ENCODE peak calls at places on chromosomes 12 and 14, in five cellular contexts. G, K, O, E and Q are unnamed samples.
A peak's percentile ranks its signal among the peaks of the same experiment; 100 is the strongest.

GRCh38 chr14:60777856-60778578 is 43.5 kb downstream of the MNAT1 start:
- DNase-seq in E (no peak), K (peak; percentile 56), G (no peak), O (no peak), Q (no peak)

GRCh38 chr12:6145584-6145983 is 21.1 kb upstream of the VWF start:
- DNase-seq in G (no peak), K (no peak), O (no peak), E (no peak), Q (no peak)

GRCh38 chr12:49019120-49019430 is 499 bp upstream of the PRKAG1 start:
- DNase-seq in E (no peak), O (no peak), K (no peak), G (no peak), Q (no peak)

GRCh38 chr14:21267431-21267845 is 1.8 kb downstream of the HNRNPC start:
- DNase-seq in O (no peak), K (peak; percentile 30), G (no peak), E (no peak), Q (no peak)

GRCh38 chr14:66078031-66078430 is 408.1 kb upstream of the CCDC196 start:
- DNase-seq in G (no peak), E (no peak), K (no peak), O (no peak), Q (no peak)

GRCh38 chr12:124680863-124681778 is 113.7 kb upstream of the NCOR2 start:
- DNase-seq in K (peak; percentile 70), G (no peak), O (peak; percentile 59), E (peak; percentile 85), Q (no peak)

GRCh38 chr14:98138666-98139065 is 1133.3 kb downstream of the BCL11B start:
- DNase-seq in O (no peak), E (no peak), K (peak; percentile 22), G (no peak), Q (peak; percentile 76)

GRCh38 chr12:21657336-21658077 is at the start of gene LDHB:
- DNase-seq in E (peak; percentile 77), O (peak; percentile 84), K (peak; percentile 99), G (peak; percentile 88), Q (peak; percentile 86)

GRCh38 chr12:81381951-81382350 is 304.1 kb downstream of the ACSS3 start:
- DNase-seq in K (no peak), E (no peak), G (no peak), O (no peak), Q (no peak)

GRCh38 chr12:108722463-108722862 is 8.9 kb downstream of the CORO1C start:
- DNase-seq in K (no peak), O (no peak), G (no peak), E (no peak), Q (no peak)

GRCh38 chr12:42780671-42781070 is 191.1 kb upstream of the PRICKLE1 start:
- DNase-seq in K (no peak), E (no peak), G (no peak), O (no peak), Q (no peak)

GRCh38 chr14:21384494-21384851 is 654 bp upstream of the SUPT16H start:
- DNase-seq in G (no peak), K (no peak), E (no peak), O (no peak), Q (peak; percentile 7)

GRCh38 chr12:126847005-126847629 is 1419.9 kb upstream of the TMEM132C start:
- DNase-seq in O (no peak), E (no peak), G (no peak), K (no peak), Q (no peak)

GRCh38 chr14:63956326-63956725 is 103.5 kb downstream of the SYNE2 start:
- DNase-seq in E (no peak), G (no peak), O (no peak), K (no peak), Q (no peak)

GRCh38 chr12:89163918-89164317 is 188.4 kb downstream of the DUSP6 start:
- DNase-seq in E (no peak), K (no peak), G (no peak), O (no peak), Q (no peak)

GRCh38 chr12:79690156-79690605 is 583 bp downstream of the PAWR start:
- DNase-seq in G (no peak), E (peak; percentile 52), K (peak; percentile 35), O (no peak), Q (no peak)

GRCh38 chr12:124498870-124499753 is 68.3 kb downstream of the NCOR2 start:
- DNase-seq in E (no peak), K (peak; percentile 68), G (no peak), O (no peak), Q (no peak)

GRCh38 chr14:104544362-104544761 is 35.2 kb upstream of the C14orf180 start:
- DNase-seq in G (no peak), O (no peak), E (no peak), K (no peak), Q (no peak)

GRCh38 chr14:22929848-22930364 is 730 bp upstream of the PRMT5 start:
- DNase-seq in K (no peak), O (no peak), G (no peak), E (no peak), Q (no peak)

GRCh38 chr14:80930836-80931389 is 10.6 kb downstream of the CEP128 start:
- DNase-seq in G (no peak), K (peak; percentile 87), E (no peak), O (no peak), Q (peak; percentile 45)

GRCh38 chr12:63826002-63826585 is 18.4 kb upstream of the SRGAP1 start:
- DNase-seq in E (no peak), O (no peak), G (no peak), K (peak; percentile 86), Q (no peak)

DNA sequence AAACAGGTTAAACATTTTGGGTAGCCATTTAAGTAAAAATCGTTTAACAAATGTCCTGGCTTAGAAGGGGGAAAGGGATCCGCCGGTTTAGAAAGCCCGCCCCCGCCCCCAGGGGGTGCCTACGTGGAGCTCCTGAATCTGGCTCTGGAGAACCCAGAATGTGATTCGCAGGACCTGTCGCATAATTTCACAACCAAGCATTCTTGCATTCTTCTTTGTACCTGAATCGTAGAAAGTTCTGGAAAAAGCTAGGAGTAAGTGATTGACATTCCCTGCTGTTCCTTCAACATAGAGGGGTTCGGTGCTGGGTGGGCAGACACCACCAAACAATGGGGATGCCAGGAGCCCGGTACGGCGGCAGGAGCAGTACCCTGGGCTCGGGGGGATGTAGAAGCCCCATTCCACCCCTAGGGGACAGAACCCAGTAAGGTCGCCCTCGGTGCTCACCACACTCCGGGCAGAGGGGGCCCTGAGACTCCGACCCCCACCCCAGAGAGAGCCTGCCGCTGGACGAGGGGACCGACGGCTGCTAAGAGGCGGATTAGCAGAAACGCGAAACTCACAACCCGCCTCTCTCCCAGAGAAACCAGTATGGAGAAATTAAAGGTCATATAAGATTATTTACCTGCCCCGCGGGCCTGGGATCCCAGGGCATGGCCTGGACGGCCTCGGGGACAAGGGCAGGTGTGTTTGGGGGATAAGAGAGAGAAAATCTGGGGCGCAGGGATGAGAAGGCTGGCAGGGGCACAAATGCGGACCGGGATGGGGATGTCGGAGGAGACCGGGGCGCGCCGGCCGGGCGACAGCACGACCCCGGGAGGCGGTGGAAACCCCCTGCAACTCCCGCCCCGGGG is 547 bp downstream of the CSRP2 start:
- DNase-seq in E (peak; percentile 50), K (peak; percentile 24), O (no peak), G (peak; percentile 55), Q (peak; percentile 4)
- H3K27ac ChIP-seq in E (peak overlapping the region; percentile 81), K (peak overlapping the region; percentile 95), O (peak overlapping the region; percentile 79), G (peak overlapping the region; percentile 96), Q (no peak overlapping the region)

GRCh38 chr14:52417139-52417538 is 103.0 kb downstream of the PTGER2 start:
- DNase-seq in O (no peak), G (no peak), E (no peak), K (no peak), Q (no peak)
- TF ChIP-seq CTCF in O (no peak), G (no peak), E (no peak), K (no peak), Q (no peak)

GRCh38 chr12:113893221-113893620 is 72.9 kb downstream of the RBM19 start:
- DNase-seq in G (no peak), K (no peak), O (no peak), E (no peak), Q (no peak)

GRCh38 chr12:113895176-113895575 is 70.9 kb downstream of the RBM19 start:
- DNase-seq in O (no peak), E (no peak), G (no peak), K (no peak), Q (no peak)

GRCh38 chr12:113896841-113897240 is 69.3 kb downstream of the RBM19 start:
- DNase-seq in O (no peak), E (no peak), G (no peak), K (no peak), Q (no peak)

GRCh38 chr12:113896194-113896593 is 69.9 kb downstream of the RBM19 start:
- DNase-seq in E (no peak), O (no peak), G (no peak), K (no peak), Q (no peak)

GRCh38 chr12:113894717-113895116 is 71.4 kb downstream of the RBM19 start:
- DNase-seq in O (no peak), G (no peak), K (no peak), E (no peak), Q (no peak)
- H3K27ac ChIP-seq in O (no peak overlapping the region), G (no peak overlapping the region), K (no peak overlapping the region), E (no peak overlapping the region), Q (no peak overlapping the region)

DNA sequence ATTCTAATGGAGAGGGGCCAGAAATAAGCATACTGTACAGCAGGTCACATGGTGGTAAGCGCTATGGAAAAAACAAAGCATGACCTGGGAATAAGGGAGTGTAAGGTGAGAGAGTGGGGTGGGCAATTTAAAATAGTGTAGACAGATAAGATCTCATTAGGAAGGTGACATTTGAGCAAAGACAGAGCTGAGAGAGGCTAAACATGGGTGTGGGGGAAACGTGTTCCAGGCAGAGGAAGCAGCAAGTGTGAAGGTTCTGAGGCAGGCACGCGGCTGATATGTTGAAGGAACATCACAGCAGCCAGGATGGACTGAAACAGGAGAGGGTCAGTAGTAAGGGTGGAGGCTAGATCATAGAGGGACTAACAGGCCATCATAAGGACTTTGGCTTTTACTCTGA is 126.8 kb downstream of the SAMD4A start:
- DNase-seq in G (no peak), O (no peak), K (no peak), E (no peak), Q (no peak)
- TF ChIP-seq CTCF in G (no peak), O (no peak), K (no peak), E (no peak), Q (no peak)

DNA sequence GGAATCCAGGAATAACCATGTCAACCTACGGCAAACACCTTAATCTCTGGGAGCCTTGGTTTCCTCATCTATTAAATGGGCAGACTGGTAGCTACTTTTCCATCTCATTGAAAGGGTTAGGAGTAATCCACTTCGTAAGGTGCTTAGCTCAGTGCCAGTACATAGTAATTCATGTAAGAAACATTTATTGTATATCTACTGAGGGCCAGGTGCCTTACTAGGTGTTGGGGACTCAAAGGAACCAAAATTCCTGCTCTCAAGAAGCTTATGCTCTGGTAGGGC is 152.6 kb downstream of the ZFP36L1 start:
- DNase-seq in K (no peak), O (no peak), E (no peak), G (no peak), Q (no peak)
- H3K27ac ChIP-seq in K (no peak overlapping the region), O (no peak overlapping the region), E (no peak overlapping the region), G (no peak overlapping the region), Q (no peak overlapping the region)

GRCh38 chr14:96702831-96703230 is 94.4 kb upstream of the VRK1 start:
- DNase-seq in E (no peak), O (no peak), K (no peak), G (no peak), Q (no peak)

GRCh38 chr14:96699666-96700065 is 97.5 kb upstream of the VRK1 start:
- DNase-seq in K (no peak), G (no peak), O (no peak), E (no peak), Q (no peak)

GRCh38 chr14:96693252-96693820 is 103.8 kb upstream of the VRK1 start:
- DNase-seq in E (no peak), G (no peak), K (no peak), O (no peak), Q (no peak)

GRCh38 chr14:96693986-96694385 is 103.2 kb upstream of the VRK1 start:
- DNase-seq in K (no peak), G (no peak), O (no peak), E (no peak), Q (no peak)

GRCh38 chr14:96698846-96699543 is 98.2 kb upstream of the VRK1 start:
- DNase-seq in E (no peak), O (no peak), G (no peak), K (no peak), Q (no peak)
- TF ChIP-seq CTCF in E (no peak), O (no peak), G (no peak), K (no peak), Q (no peak)